ENCODE peak calls at places on chromosome 5, in seven cellular contexts. V is PC-3; F is CD4-positive, alpha-beta memory T cell; M is BJ; Z is cardiac muscle cell; K is breast epithelium; A is bronchial epithelial cell. G is an unnamed sample. For H3K27me3 and H3K36me3, the result is how much of the 10 kb centered on the place peaks cover.

GRCh38 chr5:14869286-14870164 is 2.1 kb downstream of the ANKH start:
- DNase-seq in M (no peak), A (peak), F (peak), K (no peak), V (peak), Z (no peak), G (no peak)

GRCh38 chr5:154461531-154461930 is 15.7 kb downstream of the SAP30L start:
- DNase-seq in K (no peak), A (no peak), V (peak), Z (peak), F (no peak), M (no peak), G (no peak)

GRCh38 chr5:154653418-154653763 is 101.8 kb upstream of the LARP1 start:
- DNase-seq in K (no peak), V (no peak), M (no peak), F (no peak), Z (no peak), A (no peak), G (no peak)

GRCh38 chr5:73655521-73656160 is 29.6 kb downstream of the ARHGEF28 start:
- DNase-seq in V (no peak), K (no peak), M (no peak), A (no peak), F (no peak), Z (no peak), G (no peak)

GRCh38 chr5:84450617-84451414 is 66.1 kb upstream of the EDIL3 start:
- DNase-seq in Z (no peak), A (no peak), K (no peak), V (peak), F (no peak), M (no peak), G (peak)

GRCh38 chr5:173468821-173469251 is 140.6 kb upstream of the STC2 start:
- DNase-seq in M (no peak), F (no peak), K (no peak), Z (no peak), V (no peak), A (no peak), G (no peak)

GRCh38 chr5:150252489-150252888 is 37.1 kb downstream of the CAMK2A start:
- DNase-seq in F (no peak), K (no peak), A (no peak), Z (no peak), M (no peak), V (no peak), G (no peak)

GRCh38 chr5:40332945-40333344 is 346.8 kb upstream of the PTGER4 start:
- DNase-seq in V (peak), Z (no peak), F (no peak), M (no peak), K (no peak), A (no peak), G (no peak)

GRCh38 chr5:121819661-121820261 is 31.9 kb upstream of the FTMT start:
- DNase-seq in Z (no peak), V (no peak), F (no peak), M (no peak), K (no peak), A (no peak), G (no peak)

GRCh38 chr5:108028411-108028810 is 353.5 kb downstream of the FBXL17 start:
- DNase-seq in Z (peak), K (no peak), A (peak), F (no peak), V (no peak), M (no peak), G (no peak)

GRCh38 chr5:111486926-111487325 is 25.4 kb downstream of the STARD4 start:
- DNase-seq in V (no peak), K (no peak), M (no peak), F (no peak), Z (no peak), A (no peak), G (no peak)

GRCh38 chr5:128536861-128537305 is 1.2 kb downstream of the FBN2 start:
- DNase-seq in A (no peak), M (no peak), Z (no peak), V (no peak), F (no peak), K (no peak), G (peak)

GRCh38 chr5:126368239-126368812 is 54.9 kb upstream of the GRAMD2B start:
- DNase-seq in Z (no peak), F (no peak), K (peak), V (peak), A (peak), M (no peak), G (peak)

GRCh38 chr5:14745753-14746152 is 81.2 kb downstream of the OTULIN start:
- DNase-seq in V (no peak), K (no peak), F (no peak), M (no peak), A (no peak), Z (no peak), G (no peak)

GRCh38 chr5:150057996-150058395 is 28.4 kb downstream of the CSF1R start:
- DNase-seq in A (no peak), Z (no peak), M (no peak), F (no peak), K (no peak), V (no peak), G (peak)

GRCh38 chr5:180140627-180141006 is 68.4 kb downstream of the RASGEF1C start:
- DNase-seq in V (no peak), F (no peak), K (peak), A (no peak), M (no peak), Z (no peak), G (peak)

GRCh38 chr5:56270568-56271392 is 37.6 kb upstream of the ANKRD55 start:
- DNase-seq in M (peak), V (peak), F (peak), A (peak), K (peak), Z (peak), G (peak)

GRCh38 chr5:53560028-53560427 is 411 bp upstream of the NDUFS4 start:
- DNase-seq in F (no peak), M (no peak), Z (no peak), K (no peak), V (peak), A (no peak), G (no peak)

GRCh38 chr5:168734657-168735344 is 155.6 kb upstream of the PANK3 start:
- DNase-seq in F (no peak), V (no peak), Z (no peak), A (no peak), M (no peak), K (no peak), G (no peak)

GRCh38 chr5:137462816-137463520 is 36.2 kb downstream of the SPOCK1 start:
- DNase-seq in A (no peak), K (no peak), Z (no peak), V (peak), M (no peak), F (no peak), G (no peak)

GRCh38 chr5:53291047-53291446 is 181.5 kb upstream of the MOCS2 start:
- DNase-seq in V (no peak), Z (no peak), A (no peak), F (no peak), K (no peak), M (no peak), G (no peak)

GRCh38 chr5:118984602-118985001 is 3.7 kb downstream of the DTWD2 start:
- DNase-seq in M (peak), V (peak), F (no peak), Z (no peak), A (peak), K (no peak), G (no peak)

GRCh38 chr5:177607452-177608192 is 7.7 kb downstream of the B4GALT7 start:
- DNase-seq in V (peak), A (peak), F (peak), K (peak), Z (peak), M (no peak), G (peak)

GRCh38 chr5:39156082-39156481 is 63.3 kb downstream of the FYB1 start:
- DNase-seq in F (no peak), M (no peak), K (no peak), V (no peak), Z (no peak), A (no peak), G (no peak)

GRCh38 chr5:131795879-131796792 is 681 bp downstream of the FNIP1 start:
- DNase-seq in K (peak), Z (peak), M (no peak), A (peak), F (no peak), V (peak), G (peak)

GRCh38 chr5:66881475-66882161 is 285.4 kb downstream of the MAST4 start:
- DNase-seq in V (peak), Z (no peak), A (peak), M (no peak), K (no peak), F (no peak), G (no peak)

GRCh38 chr5:178324481-178325310 is 92.1 kb upstream of the PHYKPL start:
- DNase-seq in K (no peak), M (no peak), F (no peak), V (no peak), A (no peak), Z (no peak), G (no peak)

GRCh38 chr5:161547573-161548471 is 1.3 kb upstream of the GABRB2 start:
- DNase-seq in K (no peak), A (no peak), Z (peak), M (no peak), V (no peak), F (no peak), G (peak)

GRCh38 chr5:161544350-161544765 is 2.2 kb downstream of the GABRB2 start:
- DNase-seq in K (no peak), A (peak), V (peak), M (no peak), F (no peak), Z (peak), G (peak)

GRCh38 chr5:161545701-161546462 is 643 bp downstream of the GABRB2 start:
- DNase-seq in Z (peak), V (no peak), K (no peak), A (no peak), M (no peak), F (no peak), G (peak)

GRCh38 chr5:161548472-161549094 is 2.1 kb upstream of the GABRB2 start:
- DNase-seq in Z (peak), K (no peak), A (no peak), F (no peak), M (no peak), V (no peak), G (peak)

DNA sequence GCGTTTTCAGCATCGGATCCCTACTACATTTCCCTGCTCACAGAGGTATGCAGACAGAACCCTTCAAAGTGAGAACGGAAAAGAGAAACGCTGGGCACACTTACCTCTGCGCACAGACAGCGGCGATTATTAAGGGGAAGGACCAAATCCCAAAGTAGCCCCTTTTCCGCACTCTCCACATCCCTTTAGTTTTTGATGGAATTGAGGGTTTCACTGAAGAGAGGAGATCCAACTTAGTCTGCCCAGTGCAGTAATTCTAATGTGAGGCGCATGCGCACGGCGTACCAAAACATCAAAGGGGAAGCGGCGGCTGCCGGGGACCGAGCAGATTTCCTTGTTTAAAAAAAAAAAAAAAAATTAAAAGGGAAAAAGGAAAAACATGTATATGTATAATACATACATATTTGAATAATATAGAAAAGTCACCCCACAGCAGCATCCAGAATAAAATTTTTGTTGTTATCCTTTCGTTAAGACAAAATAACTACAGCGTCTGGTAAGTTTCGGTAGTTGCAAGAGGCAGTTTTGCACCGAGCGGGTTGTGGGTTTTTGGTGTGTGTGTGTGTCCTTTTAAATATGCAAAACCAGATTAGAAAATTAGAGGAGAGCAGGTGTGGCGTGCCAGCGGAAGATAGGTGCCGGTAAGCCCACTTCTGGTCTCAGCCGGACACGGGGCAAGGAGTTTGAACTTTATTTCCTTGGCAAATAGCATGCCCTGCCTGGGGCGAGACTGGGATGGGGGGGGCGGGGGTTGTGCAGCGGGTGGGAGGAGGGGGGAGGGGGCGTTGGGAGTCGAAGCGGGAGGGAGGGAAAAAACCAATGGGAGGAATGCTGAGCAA is at the start of gene GABRB2:
- DNase-seq in V (no peak), F (no peak), A (peak), M (no peak), K (peak), Z (peak), G (peak)
- H3K27me3 ChIP-seq in V (under half), F (under half), A (under half), M (under half), K (under half), Z (half or more), G (half or more)

DNA sequence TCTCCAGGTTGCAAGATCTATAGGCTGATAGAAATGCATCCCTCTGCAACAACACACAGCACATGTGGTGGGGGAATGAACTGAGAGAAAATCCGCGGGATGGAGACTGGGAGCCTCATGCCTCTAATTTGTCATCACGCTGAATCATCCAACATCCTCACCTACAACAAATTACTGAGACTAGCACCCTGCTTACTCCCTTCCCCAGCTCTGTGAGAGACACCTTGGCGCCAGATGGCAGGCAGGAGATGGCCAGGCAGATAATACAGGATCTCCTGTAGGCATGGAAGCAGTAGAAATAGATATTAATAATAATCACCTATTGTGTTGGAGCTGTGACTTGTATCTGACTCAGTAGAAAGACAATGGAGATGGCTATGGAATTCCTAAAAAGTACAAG is 276.9 kb downstream of the SEMA5A start:
- DNase-seq in F (no peak), A (peak), Z (no peak), K (no peak), M (no peak), V (peak), G (no peak)
- H3K4me3 ChIP-seq in F (no peak), A (no peak), Z (no peak), K (no peak), M (no peak), V (no peak), G (no peak)

GRCh38 chr5:32365623-32366022 is 52.9 kb upstream of the MTMR12 start:
- DNase-seq in F (no peak), Z (no peak), A (no peak), V (no peak), M (no peak), K (no peak), G (no peak)

GRCh38 chr5:32369542-32370155 is 56.9 kb upstream of the MTMR12 start:
- DNase-seq in M (no peak), V (no peak), A (no peak), F (no peak), K (no peak), Z (no peak), G (no peak)

GRCh38 chr5:32369032-32369431 is 56.3 kb upstream of the MTMR12 start:
- DNase-seq in F (no peak), M (no peak), V (no peak), A (no peak), K (no peak), Z (no peak), G (no peak)
- H3K36me3 ChIP-seq in F (under half), M (under half), V (under half), A (under half), K (under half), Z (under half), G (under half)

GRCh38 chr5:88674262-88675158 is 208.5 kb downstream of the MEF2C start:
- DNase-seq in A (no peak), Z (peak), M (no peak), V (no peak), K (no peak), F (no peak), G (peak)
- H3K27me3 ChIP-seq in A (half or more), Z (half or more), M (under half), V (under half), K (half or more), F (half or more), G (half or more)

GRCh38 chr5:35229076-35230042 is 928 bp downstream of the PRLR start:
- DNase-seq in M (no peak), V (peak), F (no peak), Z (peak), A (no peak), K (no peak), G (peak)
- H3K4me3 ChIP-seq in M (peak), V (peak), F (no peak), Z (peak), A (no peak), K (peak), G (peak)

GRCh38 chr5:43646997-43647396 is 44.0 kb downstream of the NNT start:
- DNase-seq in F (no peak), Z (no peak), K (no peak), M (no peak), V (no peak), A (no peak), G (no peak)

GRCh38 chr5:43647789-43648188 is 44.8 kb downstream of the NNT start:
- DNase-seq in Z (no peak), K (no peak), A (no peak), M (no peak), F (no peak), V (no peak), G (no peak)

GRCh38 chr5:43652537-43653302 is 49.7 kb downstream of the NNT start:
- DNase-seq in Z (no peak), V (no peak), F (no peak), K (no peak), M (no peak), A (no peak), G (no peak)

GRCh38 chr5:43648499-43649124 is 45.6 kb downstream of the NNT start:
- DNase-seq in Z (no peak), K (no peak), M (peak), A (no peak), V (no peak), F (no peak), G (no peak)

DNA sequence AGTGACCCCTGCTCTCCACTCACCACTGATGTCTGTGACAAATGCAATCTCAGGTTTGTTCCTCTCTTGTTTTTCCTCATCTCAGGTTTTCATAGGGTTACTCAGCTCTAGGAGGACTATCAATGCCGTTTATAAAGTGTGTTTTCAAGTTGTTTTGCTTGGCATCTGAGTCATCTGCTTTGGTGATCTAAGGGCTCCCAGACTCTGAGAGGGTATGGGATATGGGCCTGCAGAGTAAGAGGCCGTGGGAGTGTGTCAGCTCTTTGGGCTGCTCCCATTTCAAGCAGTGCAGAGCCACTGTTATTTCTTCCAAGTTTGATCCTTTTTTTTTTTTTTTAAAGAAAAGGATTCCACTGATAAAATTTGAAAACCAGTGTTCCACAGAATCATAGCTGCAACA is 46.3 kb downstream of the NNT start:
- DNase-seq in V (no peak), Z (no peak), A (no peak), F (no peak), M (no peak), K (no peak), G (no peak)
- H3K36me3 ChIP-seq in V (under half), Z (half or more), A (under half), F (under half), M (under half), K (under half), G (under half)

GRCh38 chr5:489689-490080 is 34.6 kb downstream of the SLC9A3 start:
- DNase-seq in Z (no peak), M (no peak), A (no peak), K (no peak), V (no peak), F (no peak), G (no peak)
- H3K27me3 ChIP-seq in Z (under half), M (under half), A (under half), K (half or more), V (under half), F (under half), G (under half)